ENCODE peak calls at places on chromosome 4, in seven cellular contexts. G is CD4-positive, alpha-beta memory T cell; M is GM23248; Q is HL-60; E is brain microvascular endothelial cell; U is RWPE1; P is naive thymus-derived CD4-positive, alpha-beta T cell. L is an unnamed sample.
A peak's percentile ranks its signal among the peaks of the same experiment; 100 is the strongest.

GRCh38 chr4:5891563-5892320 is 1.1 kb downstream of the CRMP1 start:
- DNase-seq in G (no peak), E (no peak), U (no peak), P (no peak), M (no peak), Q (no peak), L (peak; percentile 85)

GRCh38 chr4:74433043-74433442 is 11.9 kb upstream of the AREG start:
- DNase-seq in G (no peak), E (no peak), P (no peak), Q (no peak), U (no peak), M (peak; percentile 65), L (peak; percentile 75)

GRCh38 chr4:59704621-59705020 is 1495.5 kb upstream of the ADGRL3 start:
- DNase-seq in M (no peak), G (no peak), Q (no peak), P (no peak), U (no peak), E (no peak), L (no peak)

GRCh38 chr4:155658665-155659064 is 8.0 kb upstream of the GUCY1A1 start:
- DNase-seq in E (no peak), Q (no peak), P (no peak), M (no peak), G (no peak), U (no peak), L (no peak)

GRCh38 chr4:180665481-180665880 is 1577.7 kb upstream of the TENM3 start:
- DNase-seq in M (no peak), G (no peak), P (no peak), E (no peak), U (no peak), Q (no peak), L (no peak)

GRCh38 chr4:7780751-7781348 is 158.8 kb downstream of the AFAP1 start:
- DNase-seq in Q (no peak), P (no peak), G (no peak), E (no peak), U (no peak), M (no peak), L (no peak)

GRCh38 chr4:40745585-40745984 is 4.2 kb upstream of the NSUN7 start:
- DNase-seq in Q (no peak), U (no peak), G (no peak), P (no peak), M (no peak), E (no peak), L (no peak)

GRCh38 chr4:73860175-73860574 is 7.1 kb downstream of the PF4V1 start:
- DNase-seq in G (no peak), P (no peak), M (no peak), E (no peak), U (no peak), Q (no peak), L (no peak)

GRCh38 chr4:89000844-89001360 is 56.1 kb downstream of the FAM13A start:
- DNase-seq in M (peak; percentile 37), E (peak; percentile 83), Q (no peak), U (peak; percentile 51), G (no peak), P (no peak), L (no peak)

GRCh38 chr4:36399762-36400353 is 118.4 kb downstream of the DTHD1 start:
- DNase-seq in E (no peak), U (peak; percentile 8), M (peak; percentile 14), G (peak; percentile 52), P (peak; percentile 59), Q (no peak), L (no peak)

GRCh38 chr4:88908003-88908402 is 149.0 kb downstream of the FAM13A start:
- DNase-seq in U (no peak), Q (no peak), G (no peak), P (no peak), E (no peak), M (peak; percentile 30), L (no peak)

GRCh38 chr4:46993075-46994006 is at the start of gene GABRA4:
- DNase-seq in Q (no peak), G (no peak), E (no peak), U (no peak), P (no peak), M (peak; percentile 0), L (peak; percentile 39)

GRCh38 chr4:54233128-54233696 is 4.1 kb downstream of the PDGFRA start:
- DNase-seq in G (peak; percentile 67), Q (peak; percentile 34), M (peak; percentile 95), E (peak; percentile 72), U (peak; percentile 83), P (peak; percentile 67), L (peak; percentile 98)

GRCh38 chr4:188372051-188372450 is 232.8 kb downstream of the TRIML1 start:
- DNase-seq in E (no peak), Q (no peak), P (no peak), U (peak; percentile 56), M (peak; percentile 5), G (no peak), L (peak; percentile 34)

GRCh38 chr4:174408841-174409552 is 113.3 kb downstream of the HPGD start:
- DNase-seq in G (no peak), E (no peak), U (no peak), Q (no peak), P (no peak), M (no peak), L (no peak)

GRCh38 chr4:164571593-164572385 is 182.1 kb upstream of the SMIM31 start:
- DNase-seq in E (peak; percentile 2), G (no peak), U (no peak), M (peak; percentile 2), P (no peak), Q (no peak), L (no peak)

GRCh38 chr4:10056334-10057022 is 35.2 kb upstream of the SLC2A9 start:
- DNase-seq in Q (no peak), U (no peak), M (no peak), E (no peak), P (no peak), G (no peak), L (no peak)

GRCh38 chr4:139844057-139844456 is 178.4 kb downstream of the MGST2 start:
- DNase-seq in G (no peak), Q (peak; percentile 17), U (no peak), P (no peak), M (peak; percentile 46), E (no peak), L (no peak)

GRCh38 chr4:88169298-88169697 is 10.9 kb upstream of the ABCG2 start:
- DNase-seq in P (no peak), U (no peak), G (no peak), Q (no peak), M (no peak), E (no peak), L (no peak)

GRCh38 chr4:33850503-33850902 is 2393.8 kb downstream of the ARAP2 start:
- DNase-seq in U (no peak), M (no peak), G (no peak), E (no peak), P (no peak), Q (no peak), L (no peak)

GRCh38 chr4:16066586-16067128 is 17.2 kb downstream of the PROM1 start:
- DNase-seq in M (no peak), E (no peak), P (no peak), G (no peak), U (no peak), Q (no peak), L (no peak)

GRCh38 chr4:144176476-144176875 is 36.0 kb upstream of the GYPA start:
- DNase-seq in M (no peak), E (peak; percentile 4), P (no peak), Q (no peak), G (no peak), U (no peak), L (no peak)

GRCh38 chr4:144179152-144179739 is 38.7 kb upstream of the GYPA start:
- DNase-seq in M (no peak), G (no peak), U (no peak), P (no peak), E (peak; percentile 20), Q (no peak), L (no peak)

GRCh38 chr4:144181386-144181785 is 40.9 kb upstream of the GYPA start:
- DNase-seq in E (no peak), Q (no peak), G (no peak), P (no peak), M (no peak), U (no peak), L (no peak)

GRCh38 chr4:144174401-144175067 is 34.0 kb upstream of the GYPA start:
- DNase-seq in U (peak; percentile 28), G (peak; percentile 41), P (peak; percentile 53), M (peak; percentile 77), Q (peak; percentile 2), E (peak; percentile 49), L (peak; percentile 19)

DNA sequence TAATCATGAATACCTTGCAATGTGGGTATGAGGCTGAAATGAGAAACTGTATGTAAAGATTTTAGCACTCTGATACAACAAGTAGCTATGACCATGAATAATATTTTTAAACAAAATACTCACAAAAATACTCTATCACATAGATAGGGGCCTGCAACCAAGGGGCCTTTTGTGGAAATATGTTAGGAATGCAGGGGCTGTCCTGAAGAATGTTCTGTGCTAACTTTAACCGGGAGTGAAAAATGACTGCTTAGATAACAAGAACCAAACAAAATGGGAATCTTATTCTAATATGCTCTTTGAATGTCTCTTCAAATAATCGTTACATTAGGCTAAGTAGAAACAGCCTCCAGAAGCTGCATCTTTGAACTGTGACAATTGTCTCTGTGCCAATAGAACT is 37.9 kb upstream of the GYPA start:
- DNase-seq in U (no peak), M (no peak), P (no peak), E (peak; percentile 14), G (no peak), Q (no peak), L (no peak)
- H3K27ac ChIP-seq in U (no peak overlapping the region), M (no peak overlapping the region), P (no peak overlapping the region), E (no peak overlapping the region), G (no peak overlapping the region), Q (no peak overlapping the region), L (no peak overlapping the region)

GRCh38 chr4:25702848-25703247 is 47.2 kb downstream of the SLC34A2 start:
- DNase-seq in M (peak; percentile 81), E (peak; percentile 56), U (no peak), G (no peak), P (no peak), Q (no peak), L (no peak)

GRCh38 chr4:25703731-25704388 is 48.2 kb downstream of the SLC34A2 start:
- DNase-seq in E (no peak), Q (no peak), U (no peak), P (no peak), M (peak; percentile 30), G (no peak), L (peak; percentile 32)

DNA sequence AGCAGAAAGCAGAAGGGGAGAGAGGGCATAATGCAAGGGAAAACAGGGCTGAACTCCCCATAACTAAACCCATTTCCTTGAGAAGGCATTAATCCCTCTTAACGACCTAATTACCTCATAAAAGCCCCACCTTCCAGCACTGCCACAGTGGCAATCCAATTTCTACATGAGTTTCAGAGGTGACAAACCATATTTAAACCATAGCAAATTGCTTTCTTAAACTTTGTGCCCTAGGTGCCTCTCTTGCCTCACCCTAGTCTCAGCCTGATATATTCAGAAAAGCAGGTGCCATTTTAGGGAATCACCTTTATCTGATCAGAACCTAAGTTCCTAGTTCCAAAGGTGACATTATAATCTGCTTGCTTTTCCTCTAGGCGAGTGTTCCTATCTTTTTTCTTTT is 48.9 kb downstream of the SLC34A2 start:
- DNase-seq in P (no peak), G (no peak), Q (no peak), U (no peak), E (no peak), M (no peak), L (no peak)
- H3K27ac ChIP-seq in P (no peak overlapping the region), G (no peak overlapping the region), Q (no peak overlapping the region), U (no peak overlapping the region), E (no peak overlapping the region), M (no peak overlapping the region), L (no peak overlapping the region)

GRCh38 chr4:15003891-15004700 is 1.8 kb downstream of the CPEB2 start:
- DNase-seq in M (peak; percentile 61), G (peak; percentile 62), E (no peak), Q (no peak), P (peak; percentile 66), U (peak; percentile 3), L (peak; percentile 62)
- H3K27ac ChIP-seq in M (peak overlapping the region; percentile 99), G (peak overlapping the region; percentile 67), E (peak overlapping the region; percentile 99), Q (peak overlapping the region; percentile 74), P (peak overlapping the region; percentile 73), U (peak overlapping the region; percentile 99), L (peak overlapping the region; percentile 95)

GRCh38 chr4:170089274-170089742 is 448 bp downstream of the AADAT start:
- DNase-seq in E (peak; percentile 36), P (no peak), U (peak; percentile 20), Q (no peak), M (peak; percentile 61), G (no peak), L (peak; percentile 87)
- H3K27ac ChIP-seq in E (peak overlapping the region; percentile 2), P (no peak overlapping the region), U (peak overlapping the region; percentile 78), Q (no peak overlapping the region), M (peak overlapping the region; percentile 10), G (no peak overlapping the region), L (peak overlapping the region; percentile 56)